ENCODE peak calls at places on chromosome 7, in six cellular contexts. U is colonic mucosa, V is kidney, W is MCF 10A, Q is cardiac fibroblast, E is MM.1S. Y is an unnamed sample.

GRCh38 chr7:82778021-82778420 is 334.4 kb upstream of the CACNA2D1 start:
- DNase-seq in E (no peak), V (no peak), W (no peak), U (no peak), Q (peak), Y (no peak)

GRCh38 chr7:96224682-96225081 is 97.2 kb downstream of the SLC25A13 start:
- DNase-seq in V (no peak), Q (no peak), W (peak), E (no peak), U (no peak), Y (peak)

GRCh38 chr7:108157606-108158330 is 27.6 kb upstream of the LAMB4 start:
- DNase-seq in Q (no peak), U (no peak), V (no peak), E (no peak), W (peak), Y (no peak)

GRCh38 chr7:37673523-37673922 is 10.0 kb upstream of the GPR141 start:
- DNase-seq in V (no peak), W (no peak), U (no peak), E (no peak), Q (no peak), Y (no peak)

GRCh38 chr7:71507665-71508064 is 375.7 kb downstream of the GALNT17 start:
- DNase-seq in U (no peak), W (no peak), E (no peak), Q (no peak), V (no peak), Y (no peak)

GRCh38 chr7:98252655-98253054 is 623 bp upstream of the TECPR1 start:
- DNase-seq in U (no peak), Q (peak), V (no peak), E (no peak), W (no peak), Y (no peak)

GRCh38 chr7:150909192-150909591 is 56.9 kb downstream of the AOC1 start:
- DNase-seq in W (no peak), E (no peak), U (no peak), V (no peak), Q (no peak), Y (no peak)

GRCh38 chr7:34760271-34760670 is 102.3 kb downstream of the NPSR1 start:
- DNase-seq in Q (no peak), U (no peak), W (no peak), E (no peak), V (no peak), Y (no peak)

GRCh38 chr7:27147211-27148030 is at the start of gene HOXA6:
- DNase-seq in W (no peak), E (no peak), U (peak), V (peak), Q (no peak), Y (no peak)

GRCh38 chr7:155344618-155345433 is 47.1 kb downstream of the INSIG1 start:
- DNase-seq in V (peak), E (peak), W (peak), U (peak), Q (peak), Y (peak)

GRCh38 chr7:127591189-127591588 is 2.3 kb upstream of the FSCN3 start:
- DNase-seq in U (no peak), W (no peak), E (no peak), V (no peak), Q (no peak), Y (no peak)

GRCh38 chr7:1755783-1756626 is 85.9 kb downstream of the ELFN1 start:
- DNase-seq in E (peak), U (no peak), W (no peak), V (peak), Q (no peak), Y (peak)

GRCh38 chr7:37352974-37353948 is 95.4 kb downstream of the ELMO1 start:
- DNase-seq in V (no peak), U (peak), Q (no peak), W (peak), E (peak), Y (peak)

GRCh38 chr7:1511829-1512422 is 7.7 kb upstream of the INTS1 start:
- DNase-seq in Q (no peak), V (no peak), U (no peak), W (no peak), E (no peak), Y (no peak)

GRCh38 chr7:5532520-5533335 is 109.1 kb upstream of the TNRC18 start:
- DNase-seq in W (peak), V (peak), Q (no peak), E (peak), U (peak), Y (peak)

GRCh38 chr7:44057181-44057848 is 8.1 kb downstream of the PGAM2 start:
- DNase-seq in E (no peak), U (no peak), V (peak), Q (no peak), W (no peak), Y (no peak)

GRCh38 chr7:112272921-112273561 is 66.5 kb downstream of the ZNF277 start:
- DNase-seq in E (peak), Q (peak), V (no peak), U (no peak), W (peak), Y (no peak)

GRCh38 chr7:30285531-30286284 is 1.3 kb downstream of the ZNRF2 start:
- DNase-seq in U (peak), Q (peak), W (peak), E (peak), V (peak), Y (peak)

GRCh38 chr7:17681965-17682364 is 258.3 kb downstream of the SNX13 start:
- DNase-seq in Q (peak), E (no peak), W (peak), U (no peak), V (no peak), Y (no peak)

GRCh38 chr7:92343719-92344118 is 97.9 kb downstream of the ANKIB1 start:
- DNase-seq in W (no peak), V (no peak), Q (peak), U (no peak), E (no peak), Y (no peak)

GRCh38 chr7:127705461-127705959 is 53.5 kb downstream of the SND1 start:
- DNase-seq in E (no peak), U (no peak), W (no peak), V (no peak), Q (no peak), Y (no peak)

GRCh38 chr7:122885583-122886356 is 490 bp downstream of the CADPS2 start:
- DNase-seq in E (peak), U (peak), Q (peak), W (peak), V (peak), Y (peak)

GRCh38 chr7:93890041-93890463 is 501 bp downstream of the TFPI2 start:
- DNase-seq in E (peak), Q (peak), W (no peak), U (no peak), V (peak), Y (peak)

GRCh38 chr7:134891262-134892001 is 94.9 kb upstream of the AGBL3 start:
- DNase-seq in U (peak), E (peak), W (peak), V (peak), Q (peak), Y (no peak)

GRCh38 chr7:107387573-107388219 is 82.2 kb upstream of the GPR22 start:
- DNase-seq in Q (peak), W (peak), U (no peak), V (no peak), E (no peak), Y (no peak)

GRCh38 chr7:120725376-120726039 is 132.4 kb downstream of the TSPAN12 start:
- DNase-seq in W (peak), E (peak), Q (peak), U (no peak), V (no peak), Y (peak)

GRCh38 chr7:1930381-1931065 is 260.4 kb downstream of the ELFN1 start:
- DNase-seq in U (no peak), E (no peak), Q (no peak), W (no peak), V (no peak), Y (no peak)

GRCh38 chr7:11185179-11185578 is 211.5 kb downstream of the PHF14 start:
- DNase-seq in E (no peak), Q (peak), U (no peak), V (no peak), W (no peak), Y (no peak)

GRCh38 chr7:1156782-1157535 is 3.0 kb downstream of the ZFAND2A start:
- DNase-seq in U (peak), Q (no peak), E (no peak), W (peak), V (peak), Y (no peak)

GRCh38 chr7:107995184-107996071 is 7.5 kb downstream of the LAMB1 start:
- DNase-seq in V (no peak), W (peak), Q (peak), U (no peak), E (no peak), Y (no peak)

GRCh38 chr7:13742719-13743640 is 246.5 kb downstream of the ETV1 start:
- DNase-seq in W (peak), Q (peak), U (peak), E (peak), V (no peak), Y (no peak)

GRCh38 chr7:97014145-97014544 is 8.8 kb downstream of the DLX6 start:
- DNase-seq in W (no peak), Q (no peak), E (no peak), U (no peak), V (no peak), Y (no peak)

GRCh38 chr7:16409777-16410176 is 11.6 kb downstream of the CRPPA start:
- DNase-seq in U (no peak), Q (no peak), V (no peak), E (no peak), W (no peak), Y (no peak)

DNA sequence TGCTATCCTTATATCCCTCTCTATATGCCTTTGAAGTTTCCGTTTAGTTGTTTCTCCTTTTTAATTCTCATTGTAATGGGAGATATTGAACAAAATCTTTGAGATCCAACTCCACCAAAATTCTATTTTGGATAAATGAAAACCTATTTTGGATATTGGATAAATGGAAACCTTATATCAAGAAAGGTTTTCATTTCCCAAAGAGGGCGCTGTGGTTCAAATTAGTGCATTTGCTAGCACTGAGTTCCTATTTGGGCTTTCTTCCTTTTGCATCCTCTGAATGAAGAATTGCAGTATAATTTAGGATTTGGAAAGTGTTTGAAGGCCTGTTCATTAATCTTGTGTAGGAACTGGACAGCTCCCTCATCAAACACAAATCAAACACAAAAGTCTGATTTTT is 80.7 kb upstream of the KLF14 start:
- DNase-seq in W (peak), Q (peak), U (no peak), V (no peak), E (peak), Y (no peak)
- TF ChIP-seq CTCF in W (peak), Q (peak), U (no peak), V (peak), E (peak), Y (no peak)

GRCh38 chr7:12291870-12292269 is 80.8 kb downstream of the TMEM106B start:
- DNase-seq in V (no peak), Q (peak), W (peak), U (no peak), E (peak), Y (peak)
- TF ChIP-seq CTCF in V (no peak), Q (peak), W (no peak), U (peak), E (peak), Y (peak)

DNA sequence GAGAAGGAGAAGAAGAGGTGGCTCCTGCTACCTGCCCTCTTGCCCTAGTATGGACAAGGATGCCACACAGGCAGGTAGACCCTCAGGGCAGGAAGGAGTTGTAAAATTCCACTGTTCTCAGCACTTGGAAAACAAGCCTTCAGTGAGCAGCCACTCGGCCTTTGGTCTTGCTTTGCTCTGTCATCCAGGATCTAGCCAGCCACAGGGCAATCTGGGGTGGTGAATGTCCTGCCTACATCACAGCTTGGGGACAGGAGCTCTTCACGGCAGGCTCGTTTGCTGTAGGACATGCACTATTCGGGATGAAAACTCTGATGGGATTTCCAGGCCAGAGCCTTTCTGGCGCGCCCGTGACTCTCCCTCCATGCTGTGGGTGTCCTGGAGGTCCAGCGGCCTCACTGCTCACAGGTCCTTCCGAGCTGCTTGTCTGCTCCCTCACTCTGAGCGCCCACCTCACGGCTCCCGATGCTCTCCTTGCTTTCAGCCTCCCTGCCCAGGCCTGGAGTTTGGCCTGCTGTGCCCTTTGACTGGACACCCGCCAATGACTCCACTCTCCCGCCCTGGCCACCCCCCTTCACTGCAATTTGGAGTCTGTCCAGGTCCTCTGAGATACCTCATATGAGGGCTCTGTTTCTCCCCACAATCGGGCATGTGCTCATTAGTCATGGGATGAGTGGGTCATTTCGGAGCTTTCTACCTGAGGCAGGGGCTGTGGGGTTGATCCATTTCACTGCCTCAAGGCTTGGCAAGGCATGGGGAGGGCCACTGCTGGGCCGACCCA is 227.2 kb upstream of the GRB10 start:
- DNase-seq in V (peak), W (peak), U (no peak), Q (peak), E (no peak), Y (no peak)
- TF ChIP-seq CTCF in V (no peak), W (no peak), U (no peak), Q (no peak), E (no peak), Y (no peak)

GRCh38 chr7:105734233-105734632 is 142.2 kb downstream of the ATXN7L1 start:
- DNase-seq in Q (no peak), V (no peak), U (no peak), W (no peak), E (no peak), Y (no peak)

GRCh38 chr7:105741993-105742392 is 134.4 kb downstream of the ATXN7L1 start:
- DNase-seq in Q (no peak), W (no peak), U (no peak), V (no peak), E (no peak), Y (no peak)

GRCh38 chr7:105743351-105743812 is 133.0 kb downstream of the ATXN7L1 start:
- DNase-seq in E (no peak), W (no peak), Q (no peak), V (no peak), U (no peak), Y (no peak)

GRCh38 chr7:105742787-105743186 is 133.6 kb downstream of the ATXN7L1 start:
- DNase-seq in V (no peak), E (no peak), U (no peak), Q (no peak), W (no peak), Y (no peak)

GRCh38 chr7:105738133-105738532 is 138.3 kb downstream of the ATXN7L1 start:
- DNase-seq in V (no peak), E (no peak), U (no peak), W (no peak), Q (no peak), Y (no peak)
- TF ChIP-seq CTCF in V (no peak), E (no peak), U (no peak), W (no peak), Q (peak), Y (no peak)

GRCh38 chr7:139561-140243 is 52.7 kb upstream of the FAM20C start:
- DNase-seq in W (no peak), E (no peak), V (no peak), U (peak), Q (no peak), Y (no peak)
- TF ChIP-seq CTCF in W (no peak), E (no peak), V (no peak), U (no peak), Q (no peak), Y (no peak)

GRCh38 chr7:132557489-132558044 is 18.7 kb downstream of the PLXNA4 start:
- DNase-seq in U (no peak), W (peak), V (no peak), E (no peak), Q (peak), Y (no peak)
- TF ChIP-seq CTCF in U (no peak), W (no peak), V (no peak), E (no peak), Q (no peak), Y (no peak)

Y was measured in GM20000.